ENCODE peak calls at places on chromosomes 1 and 21, in four cellular contexts. Z, D, Q and V are unnamed samples.

GRCh38 chr21:45855248-45855801 is 126.2 kb upstream of the COL6A1 start:
- DNase-seq in Z (no peak), D (no peak), Q (no peak), V (no peak)

GRCh38 chr1:212545941-212546638 is 62.5 kb upstream of the ATF3 start:
- DNase-seq in Z (peak; percentile 61), D (peak; percentile 30), Q (no peak), V (no peak)

GRCh38 chr1:23459338-23459757 is 24.6 kb downstream of the ASAP3 start:
- DNase-seq in Z (no peak), D (no peak), Q (no peak), V (no peak)

GRCh38 chr21:15063821-15064575 is 802 bp downstream of the NRIP1 start:
- DNase-seq in Z (no peak), D (no peak), Q (no peak), V (no peak)

GRCh38 chr1:155082941-155083541 is 4.4 kb downstream of the EFNA3 start:
- DNase-seq in Z (no peak), D (no peak), Q (no peak), V (no peak)

GRCh38 chr1:150464422-150464826 is 22.8 kb upstream of the TARS2 start:
- DNase-seq in Z (peak; percentile 63), D (peak; percentile 51), Q (peak; percentile 7), V (peak; percentile 39)

GRCh38 chr1:99943238-99943794 is 26.5 kb upstream of the SLC35A3 start:
- DNase-seq in Z (peak; percentile 38), D (no peak), Q (no peak), V (no peak)

GRCh38 chr1:162136760-162137537 is 67.5 kb downstream of the NOS1AP start:
- DNase-seq in Z (peak; percentile 85), D (peak; percentile 54), Q (no peak), V (no peak)

DNA sequence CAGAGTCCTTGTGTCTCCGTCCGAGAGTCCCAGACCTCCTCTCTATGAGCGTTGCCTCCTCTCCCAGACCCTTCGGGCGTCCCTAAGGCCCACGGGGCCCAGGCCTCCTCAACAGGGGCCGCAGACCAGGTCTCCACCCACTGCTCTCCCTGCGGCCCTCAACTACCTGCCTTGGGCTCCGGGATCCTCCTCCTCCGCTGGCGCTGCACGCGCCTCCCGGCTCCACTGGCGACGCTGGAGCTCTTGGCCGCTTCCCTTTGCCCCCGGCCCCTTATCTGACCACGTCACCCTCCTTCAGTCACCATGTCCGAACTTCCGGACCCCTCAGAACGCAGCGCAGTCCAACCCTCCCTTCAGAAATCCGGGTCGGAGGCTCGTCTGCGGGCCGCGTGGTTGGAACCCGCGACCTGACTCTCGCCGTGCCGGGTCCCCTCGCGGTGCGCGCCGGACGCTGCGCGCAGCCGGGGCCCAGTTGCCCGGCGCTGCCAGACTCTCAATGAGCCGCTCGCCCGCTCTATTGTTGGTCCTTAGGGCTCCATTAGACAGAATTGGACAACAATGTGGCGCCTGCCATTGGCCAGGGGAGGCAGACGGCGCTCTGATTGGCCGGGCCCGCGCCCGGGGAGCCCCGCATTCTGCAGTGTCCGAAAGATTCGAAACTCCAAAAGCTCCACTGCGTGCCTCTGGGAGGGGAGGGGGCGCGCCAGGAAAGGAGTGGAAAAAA is at the start of gene DMRTA2:
- DNase-seq in Z (no peak), D (no peak), Q (no peak), V (peak; percentile 84)
- H3K4me2 ChIP-seq in Z (peak within 1 kb of the TSS; percentile 80), D (peak within 1 kb of the TSS; percentile 71), Q (peak within 1 kb of the TSS; percentile 73), V (peak within 1 kb of the TSS; percentile 70)

GRCh38 chr1:12158362-12159092 is 8.3 kb upstream of the TNFRSF1B start:
- DNase-seq in Z (no peak), D (no peak), Q (no peak), V (peak; percentile 41)
- H4K91ac ChIP-seq in Z (no peak overlapping the region), D (peak overlapping the region; percentile 84), Q (peak overlapping the region; percentile 34), V (no peak overlapping the region)

GRCh38 chr1:78102916-78103315 is 57.1 kb downstream of the GIPC2 start:
- DNase-seq in Z (peak; percentile 32), D (no peak), Q (no peak), V (no peak)
- H3K9ac ChIP-seq in Z (no peak overlapping the region), D (no peak overlapping the region), Q (no peak overlapping the region), V (no peak overlapping the region)

GRCh38 chr1:147897789-147898188 is 4.8 kb upstream of the GJA8 start:
- DNase-seq in Z (no peak), D (no peak), Q (no peak), V (no peak)

GRCh38 chr1:147892731-147893214 is 9.8 kb upstream of the GJA8 start:
- DNase-seq in Z (peak; percentile 64), D (no peak), Q (no peak), V (no peak)

GRCh38 chr1:147892216-147892615 is 10.4 kb upstream of the GJA8 start:
- DNase-seq in Z (no peak), D (no peak), Q (no peak), V (no peak)

GRCh38 chr1:147895123-147895522 is 7.5 kb upstream of the GJA8 start:
- DNase-seq in Z (no peak), D (no peak), Q (no peak), V (no peak)

DNA sequence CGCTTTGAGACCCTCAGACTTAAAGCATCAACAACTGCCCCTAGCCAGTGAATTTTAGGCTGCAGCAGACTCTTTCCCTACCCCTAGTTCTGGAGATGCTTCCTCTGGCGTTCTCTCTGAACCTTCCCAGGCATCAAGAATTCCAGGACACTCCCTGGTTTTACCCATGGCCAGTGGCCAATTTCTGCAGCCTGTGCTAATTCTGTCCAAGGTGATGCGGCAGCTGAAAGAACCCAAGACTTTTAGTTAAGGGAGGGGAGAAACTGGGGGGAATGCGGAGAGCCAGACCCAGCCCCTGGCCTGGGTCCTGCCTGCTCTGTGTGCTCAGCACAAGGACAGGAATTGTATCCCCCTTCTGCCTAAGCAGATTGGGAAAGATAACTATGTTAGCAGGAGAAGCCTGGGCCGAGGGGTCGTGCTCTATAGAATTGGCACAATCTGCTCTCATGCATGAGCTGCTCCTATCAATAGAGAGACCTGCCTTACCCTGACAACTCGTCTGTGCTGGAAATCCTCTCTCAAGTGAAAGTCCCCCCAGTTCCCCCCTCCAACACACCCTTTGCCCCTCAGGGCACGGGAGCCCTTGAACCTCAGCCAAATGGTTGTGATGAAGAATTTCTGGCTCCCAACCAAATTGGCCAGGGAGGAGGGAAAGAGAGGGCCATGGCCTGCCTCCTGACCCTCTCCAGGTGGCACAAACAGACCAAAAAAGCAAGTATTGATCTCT is 5.4 kb upstream of the GJA8 start:
- DNase-seq in Z (no peak), D (no peak), Q (no peak), V (peak; percentile 65)
- H3K4me2 ChIP-seq in Z (no peak overlapping the region), D (no peak overlapping the region), Q (no peak overlapping the region), V (no peak overlapping the region)

GRCh38 chr1:243597383-243597782 is 252.7 kb downstream of the AKT3 start:
- DNase-seq in Z (peak; percentile 3), D (peak; percentile 8), Q (no peak), V (no peak)
- H4K91ac ChIP-seq in Z (peak overlapping the region; percentile 23), D (no peak overlapping the region), Q (no peak overlapping the region), V (no peak overlapping the region)

DNA sequence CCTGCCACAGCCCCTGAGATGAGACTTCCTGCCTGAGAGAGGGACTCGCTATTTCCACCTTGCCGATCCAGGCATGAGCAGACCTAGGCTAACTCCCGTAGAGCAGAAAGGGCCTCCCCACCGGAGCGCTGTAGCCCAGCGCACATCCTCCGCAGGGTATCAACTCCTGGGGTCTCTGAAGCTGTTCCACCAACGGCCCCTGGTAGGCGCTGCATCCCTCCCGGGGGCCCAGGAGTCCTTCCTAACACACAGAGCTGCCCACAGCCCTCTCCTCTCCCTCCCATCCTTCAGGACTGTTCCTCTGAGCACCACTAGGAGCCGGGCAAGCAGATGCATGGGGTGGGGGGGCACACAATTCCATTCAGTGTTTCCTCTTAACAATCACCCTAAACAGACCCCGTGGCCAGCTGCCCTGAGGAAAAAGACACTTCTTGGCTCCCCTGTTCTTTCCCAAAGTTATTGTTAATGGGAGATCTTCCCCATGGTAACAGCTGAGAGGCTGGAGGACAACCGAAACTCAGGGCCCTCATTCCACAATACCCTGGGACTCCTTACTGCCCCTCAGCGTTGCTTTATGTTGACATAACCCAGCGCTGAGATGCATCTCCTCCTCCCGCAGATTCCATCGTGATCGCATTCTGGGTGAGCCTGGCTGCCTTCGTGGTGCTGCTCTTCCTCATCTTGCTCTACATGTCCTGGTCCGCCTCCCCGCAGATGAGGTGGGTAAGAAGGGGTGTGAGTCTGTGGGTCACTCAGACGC is 7.5 kb downstream of the MRAP start:
- DNase-seq in Z (no peak), D (no peak), Q (peak; percentile 86), V (peak; percentile 55)
- H3K9ac ChIP-seq in Z (no peak overlapping the region), D (no peak overlapping the region), Q (no peak overlapping the region), V (no peak overlapping the region)

GRCh38 chr1:13538832-13539231 is 25.0 kb upstream of the LRRC38 start:
- DNase-seq in Z (no peak), D (no peak), Q (no peak), V (no peak)
- H3K4me2 ChIP-seq in Z (no peak overlapping the region), D (no peak overlapping the region), Q (no peak overlapping the region), V (no peak overlapping the region)

GRCh38 chr1:203196371-203196770 is 9.9 kb upstream of the CHI3L1 start:
- DNase-seq in Z (peak; percentile 7), D (no peak), Q (no peak), V (no peak)
- H4K91ac ChIP-seq in Z (peak overlapping the region; percentile 87), D (no peak overlapping the region), Q (no peak overlapping the region), V (no peak overlapping the region)

GRCh38 chr1:115430717-115431116 is 92.7 kb upstream of the NGF start:
- DNase-seq in Z (peak; percentile 96), D (peak; percentile 19), Q (no peak), V (no peak)
- H3K9ac ChIP-seq in Z (no peak overlapping the region), D (no peak overlapping the region), Q (no peak overlapping the region), V (no peak overlapping the region)

GRCh38 chr1:116138277-116138792 is 27.1 kb downstream of the MAB21L3 start:
- DNase-seq in Z (no peak), D (no peak), Q (no peak), V (no peak)
- H3K4me2 ChIP-seq in Z (no peak overlapping the region), D (no peak overlapping the region), Q (no peak overlapping the region), V (no peak overlapping the region)